ENCODE peak calls at places on chromosomes 13 and 19, in five cellular contexts. X is K562, O is HepG2, L is GM12878, I is SK-N-SH. E is an unnamed sample.

GRCh38 chr19:57302020-57302465 is 18.2 kb upstream of the ZNF543 start:
- DNase-seq in X (no peak), O (no peak), L (no peak), I (no peak), E (peak)

GRCh38 chr19:10855879-10856522 is 7.8 kb downstream of the C19orf38 start:
- DNase-seq in X (no peak), O (no peak), L (no peak), I (peak), E (peak)

GRCh38 chr19:28358604-28359003 is 854.3 kb downstream of the UQCRFS1 start:
- DNase-seq in X (no peak), O (no peak), L (no peak), I (no peak), E (no peak)

GRCh38 chr19:45472557-45473365 is 5.0 kb downstream of the FOSB start:
- DNase-seq in X (no peak), O (no peak), L (no peak), I (no peak), E (no peak)

GRCh38 chr19:49712397-49712859 is 21.5 kb downstream of the CPT1C start:
- DNase-seq in X (peak), O (peak), L (no peak), I (peak), E (no peak)

GRCh38 chr13:93603043-93603442 is 376.4 kb downstream of the GPC6 start:
- DNase-seq in X (no peak), O (no peak), L (no peak), I (no peak), E (no peak)

GRCh38 chr13:32246468-32246867 is 68.7 kb downstream of the ZAR1L start:
- DNase-seq in X (peak), O (peak), L (no peak), I (peak), E (peak)

GRCh38 chr13:50104493-50104892 is 89.2 kb downstream of the KCNRG start:
- DNase-seq in X (no peak), O (no peak), L (no peak), I (no peak), E (no peak)

GRCh38 chr19:10888421-10888866 is 17.1 kb downstream of the CARM1 start:
- DNase-seq in X (no peak), O (no peak), L (no peak), I (peak), E (no peak)

GRCh38 chr13:37647038-37647650 is 48.6 kb upstream of the POSTN start:
- DNase-seq in X (no peak), O (no peak), L (no peak), I (no peak), E (no peak)

GRCh38 chr13:111186305-111186930 is 71.3 kb downstream of the ARHGEF7 start:
- DNase-seq in X (no peak), O (no peak), L (no peak), I (no peak), E (no peak)

DNA sequence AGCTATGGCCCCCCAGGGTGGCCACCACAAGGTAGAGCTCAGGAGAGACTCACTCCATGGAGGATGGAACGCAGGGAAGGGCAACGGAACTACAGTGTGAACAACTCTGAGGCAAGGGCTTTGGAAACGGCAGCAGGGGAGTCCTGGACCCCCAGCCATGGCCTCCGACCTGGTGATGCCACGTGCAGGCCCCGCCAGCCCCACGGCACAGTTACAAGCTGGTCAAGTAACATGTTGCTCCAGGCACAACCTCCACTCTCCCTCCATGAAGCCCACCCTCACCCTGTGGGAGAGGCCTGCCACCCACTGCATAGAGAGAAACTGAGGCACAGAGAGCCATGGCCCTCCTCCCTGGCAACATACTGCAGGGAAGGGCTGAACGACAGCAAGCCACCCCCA is 9.1 kb upstream of the CERS1 start:
- DNase-seq in X (no peak), O (no peak), L (no peak), I (no peak), E (no peak)
- TF ChIP-seq REST in X (no peak), O (no peak), L (no peak), I (no peak), E (no peak)

GRCh38 chr13:79860757-79861156 is 379.8 kb downstream of the NDFIP2 start:
- DNase-seq in X (no peak), O (no peak), L (no peak), I (no peak), E (no peak)

GRCh38 chr13:79866436-79866835 is 385.5 kb downstream of the NDFIP2 start:
- DNase-seq in X (no peak), O (no peak), L (no peak), I (no peak), E (no peak)

GRCh38 chr13:79862515-79862914 is 381.6 kb downstream of the NDFIP2 start:
- DNase-seq in X (no peak), O (no peak), L (no peak), I (no peak), E (no peak)

GRCh38 chr13:79859756-79860155 is 378.8 kb downstream of the NDFIP2 start:
- DNase-seq in X (no peak), O (no peak), L (no peak), I (no peak), E (no peak)

DNA sequence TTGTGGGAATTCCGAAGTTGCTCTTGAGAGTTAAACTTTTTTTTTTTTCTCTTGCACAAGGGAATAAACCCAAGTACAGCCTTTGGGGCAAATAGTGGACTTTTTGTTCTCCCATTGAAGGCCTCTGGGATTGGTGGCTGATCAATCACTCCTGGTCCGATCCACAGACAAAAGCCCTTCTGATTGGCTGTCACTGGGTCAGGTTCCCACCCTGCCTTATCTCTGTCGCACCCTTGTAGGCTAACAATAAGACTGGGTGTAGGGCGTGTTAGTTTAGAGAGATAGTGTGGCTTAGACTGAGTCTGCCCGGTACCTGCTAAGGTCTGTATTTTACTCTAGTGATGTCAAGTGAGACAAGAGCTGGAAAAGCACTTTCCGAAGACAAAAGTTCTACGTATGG is 380.8 kb downstream of the NDFIP2 start:
- DNase-seq in X (no peak), O (no peak), L (no peak), I (no peak), E (no peak)
- TF ChIP-seq GABPA in X (no peak), O (no peak), L (no peak), I (no peak), E (no peak)

GRCh38 chr13:113124211-113125025 is 1.8 kb downstream of the F10 start:
- DNase-seq in X (no peak), O (no peak), L (no peak), I (no peak), E (no peak)
- TF ChIP-seq REST in X (no peak), O (no peak), L (no peak), I (no peak), E (no peak)

GRCh38 chr19:17766543-17767131 is 15.4 kb downstream of the FCHO1 start:
- DNase-seq in X (peak), O (peak), L (no peak), I (no peak), E (peak)
- TF ChIP-seq GABPA in X (no peak), O (peak), L (no peak), I (no peak), E (no peak)

DNA sequence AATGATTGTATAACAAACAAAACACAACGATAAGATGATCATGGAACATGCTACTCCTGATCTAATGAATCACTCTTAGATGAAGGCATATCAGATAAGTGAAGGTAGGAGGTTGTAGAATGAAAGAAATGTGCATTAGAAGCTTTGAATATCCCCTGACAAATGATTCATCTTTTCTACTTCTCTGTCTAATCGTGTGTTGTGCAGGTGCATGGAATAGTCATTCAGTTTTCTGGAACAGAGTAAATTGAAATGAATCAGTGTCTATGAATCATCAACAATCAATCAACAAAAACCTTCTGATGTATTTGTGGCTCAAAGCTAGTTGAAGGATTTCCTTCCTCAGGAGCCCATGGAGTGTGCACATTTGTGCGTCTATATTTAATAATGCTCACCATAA is 1290.4 kb upstream of the PCDH20 start:
- DNase-seq in X (no peak), O (no peak), L (no peak), I (no peak), E (no peak)
- TF ChIP-seq REST in X (no peak), O (no peak), L (no peak), I (no peak), E (no peak)

GRCh38 chr19:4714016-4714415 is 9.6 kb downstream of the DPP9 start:
- DNase-seq in X (no peak), O (no peak), L (no peak), I (no peak), E (no peak)

GRCh38 chr19:4712771-4713170 is 10.9 kb downstream of the DPP9 start:
- DNase-seq in X (no peak), O (no peak), L (no peak), I (peak), E (no peak)

GRCh38 chr19:4711211-4711610 is 12.4 kb downstream of the DPP9 start:
- DNase-seq in X (no peak), O (no peak), L (no peak), I (no peak), E (no peak)

GRCh38 chr19:4715529-4716221 is 8.0 kb downstream of the DPP9 start:
- DNase-seq in X (no peak), O (peak), L (no peak), I (peak), E (no peak)

GRCh38 chr19:4713384-4713951 is 10.2 kb downstream of the DPP9 start:
- DNase-seq in X (no peak), O (no peak), L (no peak), I (peak), E (no peak)
- TF ChIP-seq GABPA in X (no peak), O (no peak), L (no peak), I (peak), E (no peak)